ENCODE peak calls at places on chromosome 1, in seven cellular contexts. I is NCI-H748 treated with DMSO at 0.1 percent for 48 hours; T is colonic mucosa; U is right cardiac atrium; L is stimulated activated CD4-positive, alpha-beta T cell treated with anti-CD3 and anti-CD28 coated beads, Interleukin-1b, Interleukin-23, amount 100 ng/mL, for 4 hours; A is left lung; Z is activated CD4-positive, alpha-beta T cell treated with anti-CD3 and anti-CD28 coated beads, Interleukin-2, amount 50 U/mL, for 4 hours. N is an unnamed sample.

GRCh38 chr1:9270290-9270900 is 22.3 kb upstream of the SPSB1 start:
- DNase-seq in I (no peak), T (no peak), U (no peak), L (no peak), A (no peak), Z (no peak), N (peak)

GRCh38 chr1:100545855-100546254 is 7.9 kb downstream of the GPR88 start:
- DNase-seq in I (no peak), T (no peak), U (no peak), L (no peak), A (no peak), Z (no peak), N (no peak)

GRCh38 chr1:219419860-219420259 is 193.0 kb downstream of the ZC3H11B start:
- DNase-seq in I (no peak), T (no peak), U (no peak), L (no peak), A (no peak), Z (no peak), N (no peak)

GRCh38 chr1:204503122-204503912 is 8.7 kb upstream of the PIK3C2B start:
- DNase-seq in I (peak), T (peak), U (no peak), L (peak), A (no peak), Z (no peak), N (peak)

GRCh38 chr1:169112241-169112640 is 5.8 kb downstream of the ATP1B1 start:
- DNase-seq in I (no peak), T (peak), U (no peak), L (no peak), A (no peak), Z (no peak), N (no peak)

GRCh38 chr1:116529199-116529616 is 41.6 kb downstream of the CD58 start:
- DNase-seq in I (no peak), T (no peak), U (no peak), L (no peak), A (no peak), Z (no peak), N (no peak)

GRCh38 chr1:170261669-170262068 is 115.9 kb downstream of the NTMT2 start:
- DNase-seq in I (no peak), T (no peak), U (no peak), L (no peak), A (no peak), Z (no peak), N (no peak)

GRCh38 chr1:54887665-54888071 is 673 bp upstream of the DHCR24 start:
- DNase-seq in I (no peak), T (peak), U (peak), L (no peak), A (no peak), Z (no peak), N (no peak)